ENCODE peak calls at places on chromosomes 1 and 21, in seven cellular contexts. Q is IMR-90, U is mesendoderm, T is neuronal stem cell, L is trophoblast cell, V is H1, H is mesenchymal stem cell. O is an unnamed sample.

GRCh38 chr1:119946724-119947123 is 50.4 kb upstream of the ADAM30 start:
- DNase-seq in Q (peak; percentile 34), U (no peak), T (no peak), L (no peak), V (no peak), H (no peak), O (no peak)

GRCh38 chr21:16407403-16408279 is 677.9 kb downstream of the USP25 start:
- DNase-seq in Q (no peak), U (no peak), T (no peak), L (no peak), V (no peak), H (no peak), O (no peak)

GRCh38 chr1:31010081-31010989 is 55.2 kb downstream of the PUM1 start:
- DNase-seq in Q (peak; percentile 92), U (peak; percentile 40), T (no peak), L (no peak), V (no peak), H (peak; percentile 83), O (no peak)

GRCh38 chr1:54268714-54269297 is 68.8 kb downstream of the MRPL37 start:
- DNase-seq in Q (no peak), U (no peak), T (no peak), L (no peak), V (no peak), H (no peak), O (no peak)

GRCh38 chr1:200042119-200042436 is 14.6 kb downstream of the NR5A2 start:
- DNase-seq in Q (no peak), U (peak; percentile 53), T (peak; percentile 18), L (no peak), V (no peak), H (no peak), O (peak; percentile 36)

GRCh38 chr21:43917515-43918384 is 52.7 kb downstream of the AGPAT3 start:
- DNase-seq in Q (no peak), U (no peak), T (no peak), L (no peak), V (no peak), H (no peak), O (no peak)

GRCh38 chr1:56437959-56438358 is 141.4 kb downstream of the PLPP3 start:
- DNase-seq in Q (peak; percentile 38), U (peak; percentile 56), T (no peak), L (no peak), V (no peak), H (no peak), O (no peak)

GRCh38 chr21:25960423-25960822 is 210.1 kb downstream of the APP start:
- DNase-seq in Q (no peak), U (peak; percentile 76), T (peak; percentile 11), L (no peak), V (peak; percentile 19), H (peak; percentile 22), O (peak; percentile 51)

GRCh38 chr1:13819637-13820036 is 119.6 kb downstream of the PRDM2 start:
- DNase-seq in Q (no peak), U (no peak), T (no peak), L (no peak), V (no peak), H (no peak), O (no peak)

GRCh38 chr1:238982736-238983135 is 403.6 kb upstream of the CHRM3 start:
- DNase-seq in Q (no peak), U (no peak), T (no peak), L (no peak), V (no peak), H (peak; percentile 53), O (no peak)

GRCh38 chr1:56525463-56526155 is 53.8 kb downstream of the PLPP3 start:
- DNase-seq in Q (peak; percentile 60), U (no peak), T (no peak), L (no peak), V (no peak), H (peak; percentile 28), O (no peak)

GRCh38 chr1:177170756-177171535 is at the start of gene BRINP2:
- DNase-seq in Q (peak; percentile 29), U (peak; percentile 85), T (peak; percentile 70), L (no peak), V (peak; percentile 46), H (peak; percentile 57), O (peak; percentile 94)

GRCh38 chr21:18913914-18914313 is 510.3 kb upstream of the TMPRSS15 start:
- DNase-seq in Q (no peak), U (peak; percentile 19), T (no peak), L (no peak), V (no peak), H (no peak), O (peak; percentile 38)
- H4K8ac ChIP-seq in Q (no peak overlapping the region), U (no peak overlapping the region), T (no peak overlapping the region), L (no peak overlapping the region), V (no peak overlapping the region), H (no peak overlapping the region), O (no peak overlapping the region)

DNA sequence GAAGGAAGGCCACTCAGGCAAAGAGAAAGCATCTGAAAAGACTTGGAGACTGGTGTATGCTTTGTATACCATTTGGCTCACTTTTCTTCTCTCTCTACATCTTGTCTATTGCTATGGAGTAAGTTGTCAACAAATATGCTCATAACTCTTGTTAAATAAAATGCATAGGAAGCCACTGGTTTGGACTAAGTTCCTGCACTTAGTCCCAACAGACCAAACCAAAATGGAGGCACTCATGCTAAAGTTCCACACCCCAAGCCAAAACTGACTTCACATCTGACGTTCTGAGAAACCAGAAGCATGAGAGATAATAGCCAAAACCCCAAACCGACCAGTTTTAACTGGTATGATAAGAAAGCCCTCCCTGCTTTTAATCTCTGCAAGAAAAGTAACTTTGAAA is 135.3 kb upstream of the LYPLAL1 start:
- DNase-seq in Q (no peak), U (no peak), T (no peak), L (no peak), V (no peak), H (no peak), O (no peak)
- H4K8ac ChIP-seq in Q (no peak overlapping the region), U (no peak overlapping the region), T (no peak overlapping the region), L (no peak overlapping the region), V (no peak overlapping the region), H (no peak overlapping the region), O (no peak overlapping the region)

DNA sequence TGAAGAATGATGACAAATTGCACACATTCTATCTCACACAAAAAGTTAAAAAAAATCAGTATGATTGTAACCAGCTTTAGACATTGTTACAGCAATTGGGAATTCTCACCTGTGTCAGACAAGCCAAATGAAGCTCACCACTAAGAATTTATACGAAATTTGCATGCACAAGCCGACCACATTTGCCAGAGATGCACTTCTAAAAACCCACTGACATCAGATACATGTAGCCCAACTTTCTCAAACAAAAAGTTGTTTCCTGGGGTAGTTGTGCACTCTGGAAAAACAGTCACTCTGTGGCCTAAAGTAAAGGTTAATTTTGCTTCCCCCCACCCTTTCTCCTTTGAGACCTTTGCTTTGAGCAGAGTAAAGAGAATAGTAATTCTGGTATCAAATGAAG is 67.9 kb upstream of the IL12RB2 start:
- DNase-seq in Q (no peak), U (no peak), T (no peak), L (no peak), V (no peak), H (no peak), O (no peak)
- H4K8ac ChIP-seq in Q (no peak overlapping the region), U (no peak overlapping the region), T (no peak overlapping the region), L (no peak overlapping the region), V (no peak overlapping the region), H (no peak overlapping the region), O (no peak overlapping the region)

DNA sequence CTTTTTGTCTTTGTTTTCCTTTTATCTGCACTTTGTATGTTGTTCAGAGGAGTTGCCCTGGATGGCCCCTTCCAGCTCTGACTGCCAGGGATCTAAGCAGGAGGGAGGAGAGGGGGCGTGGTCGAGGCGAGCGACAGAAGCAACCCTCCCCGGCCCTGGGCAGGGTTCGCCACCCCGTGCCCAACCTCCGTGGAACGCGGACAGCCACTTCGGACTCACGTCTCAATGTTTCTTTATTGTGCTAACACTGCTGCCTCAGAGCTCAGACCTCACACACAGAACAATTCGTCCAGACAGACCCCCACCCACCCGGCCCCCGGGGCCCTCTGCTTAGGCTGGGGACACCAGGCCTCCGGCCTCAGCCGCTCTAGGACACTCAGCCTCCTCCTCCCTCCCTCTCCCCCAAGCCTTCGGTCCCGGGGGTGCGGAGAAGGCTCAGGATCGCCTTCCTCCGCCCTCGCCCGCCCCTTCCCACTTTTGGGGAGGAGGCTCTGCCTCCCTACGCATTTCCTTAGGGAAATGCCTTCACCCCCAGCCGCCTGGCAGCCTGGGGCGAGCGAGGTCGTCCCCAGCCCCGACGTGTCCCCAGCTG is 8.3 kb downstream of the VSIG8 start:
- DNase-seq in Q (no peak), U (peak; percentile 60), T (peak; percentile 45), L (no peak), V (no peak), H (peak; percentile 60), O (peak; percentile 72)
- H4K8ac ChIP-seq in Q (peak overlapping the region; percentile 88), U (no peak overlapping the region), T (no peak overlapping the region), L (no peak overlapping the region), V (peak overlapping the region; percentile 45), H (peak overlapping the region; percentile 97), O (no peak overlapping the region)

O was measured in H9.